ENCODE peak calls at places on chromosomes 1 and 21, in ten cellular contexts. X is ovary, D is tibial nerve, Y is upper lobe of left lung, J is K562, O is transverse colon, C is HepG2, F is H1, U is A549, V is stomach. W is an unnamed sample.
A peak's percentile ranks its signal among the peaks of the same experiment; 100 is the strongest.

GRCh38 chr21:43188181-43188580 is 19.4 kb downstream of the CRYAA start:
- DNase-seq in J (no peak), C (no peak), U (no peak), D (peak; percentile 3), V (no peak), O (no peak), Y (no peak), X (no peak), F (no peak), W (peak; percentile 18)

GRCh38 chr1:222821239-222821638 is 6.4 kb downstream of the DISP1 start:
- DNase-seq in D (no peak), O (no peak), V (no peak), X (no peak), C (no peak), J (no peak), Y (no peak), F (no peak), U (no peak), W (no peak)

GRCh38 chr1:19678931-19679453 is 14.3 kb downstream of the HTR6 start:
- DNase-seq in V (no peak), D (no peak), J (no peak), O (no peak), X (no peak), C (no peak), Y (no peak), F (no peak), U (no peak), W (no peak)

GRCh38 chr1:19863804-19864203 is 18.4 kb upstream of the OTUD3 start:
- DNase-seq in Y (no peak), O (no peak), J (no peak), X (no peak), U (no peak), F (no peak), D (no peak), V (no peak), C (no peak), W (no peak)

GRCh38 chr1:6440198-6441126 is 15.9 kb downstream of the ESPN start:
- DNase-seq in Y (peak; percentile 70), C (peak; percentile 48), X (no peak), U (no peak), V (peak; percentile 78), D (no peak), J (peak; percentile 96), O (peak; percentile 87), F (peak; percentile 87), W (no peak)

GRCh38 chr1:167094690-167095089 is 815 bp downstream of the STYXL2 start:
- DNase-seq in F (no peak), V (no peak), O (no peak), D (no peak), X (no peak), Y (no peak), U (no peak), J (no peak), C (no peak), W (no peak)

GRCh38 chr1:227816750-227817446 is 1.4 kb downstream of the PRSS38 start:
- DNase-seq in C (no peak), D (no peak), U (no peak), X (no peak), V (no peak), F (no peak), Y (no peak), J (no peak), O (no peak), W (no peak)

GRCh38 chr1:179025975-179026812 is 500 bp downstream of the FAM20B start:
- DNase-seq in O (peak; percentile 87), F (peak; percentile 77), U (peak; percentile 77), Y (peak; percentile 88), C (peak; percentile 58), J (peak; percentile 92), D (peak; percentile 42), V (peak; percentile 88), X (peak; percentile 65), W (peak; percentile 80)

DNA sequence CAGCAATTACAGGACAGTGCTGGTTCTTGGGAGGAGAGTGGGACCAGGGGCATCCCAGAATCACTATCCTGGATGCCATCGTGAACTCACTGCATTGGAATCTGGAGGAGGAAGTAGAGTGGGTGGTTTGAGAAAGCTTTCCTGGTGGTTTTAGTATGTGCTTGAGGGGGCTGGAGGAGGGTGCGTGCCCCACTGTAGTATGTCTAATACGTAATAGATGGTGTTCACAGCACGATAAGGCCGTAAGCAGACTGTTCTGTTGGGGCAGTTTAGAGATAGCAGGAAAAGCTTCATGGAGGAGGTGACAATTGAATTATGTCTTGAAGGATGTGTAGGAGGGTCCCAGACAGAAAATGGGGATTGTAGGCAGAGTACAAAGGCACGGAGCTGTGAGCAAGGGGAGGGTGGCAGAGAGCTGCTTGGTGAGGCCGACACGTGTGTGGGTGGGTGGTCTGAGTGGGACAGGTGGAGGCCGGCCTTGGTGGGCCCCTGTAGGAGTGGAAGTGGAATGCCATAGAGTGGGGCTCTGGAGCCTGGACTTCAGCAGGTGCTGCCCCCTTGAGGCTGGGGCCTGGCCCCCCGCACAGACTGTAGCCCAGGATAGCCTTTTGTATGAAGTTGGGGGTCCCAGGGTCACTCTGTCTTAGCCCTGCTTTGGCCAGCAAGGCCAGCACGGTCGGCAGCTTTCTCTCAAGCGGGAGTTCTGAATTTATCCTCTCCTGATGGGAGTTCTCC is 37.0 kb downstream of the IL6R start:
- DNase-seq in X (no peak), O (no peak), C (no peak), U (no peak), Y (no peak), F (peak; percentile 72), D (no peak), V (no peak), J (peak; percentile 60), W (no peak)
- TF ChIP-seq EP300 in X (no peak), O (no peak), C (no peak), U (no peak), Y (peak; percentile 23), F (no peak), D (no peak), V (no peak), J (no peak), W (no peak)

GRCh38 chr1:61433646-61434045 is 291.3 kb downstream of the TM2D1 start:
- DNase-seq in Y (no peak), V (no peak), X (no peak), C (no peak), D (no peak), F (no peak), O (no peak), J (no peak), U (no peak), W (no peak)

GRCh38 chr1:61436491-61437120 is 288.3 kb downstream of the TM2D1 start:
- DNase-seq in J (no peak), Y (no peak), D (no peak), C (no peak), X (no peak), V (peak; percentile 36), F (no peak), U (no peak), O (no peak), W (no peak)

GRCh38 chr1:61434276-61434675 is 290.7 kb downstream of the TM2D1 start:
- DNase-seq in J (no peak), D (no peak), F (no peak), Y (no peak), V (no peak), C (no peak), O (no peak), X (no peak), U (no peak), W (no peak)

GRCh38 chr1:61436016-61436415 is 288.9 kb downstream of the TM2D1 start:
- DNase-seq in U (no peak), X (no peak), C (no peak), J (no peak), O (no peak), V (no peak), Y (no peak), F (no peak), D (no peak), W (no peak)

DNA sequence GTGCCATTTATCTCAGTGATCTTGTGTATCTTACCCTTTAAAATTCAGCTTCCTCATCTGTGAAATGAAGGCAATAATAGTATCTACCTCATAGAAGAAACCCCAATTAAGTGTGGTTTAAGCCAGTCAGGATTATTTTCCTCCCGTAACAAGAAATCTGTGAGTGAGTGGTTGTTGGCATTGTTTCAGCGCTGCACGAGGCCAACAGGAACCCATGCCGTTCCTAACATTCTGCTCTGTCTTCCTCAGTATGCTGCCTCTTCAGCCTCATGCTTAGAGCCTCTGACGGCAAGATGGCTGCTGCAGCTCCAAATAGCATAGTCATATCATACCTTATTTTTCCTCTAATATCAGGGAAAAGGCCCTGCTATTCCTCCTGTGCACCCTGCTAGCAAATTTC is 289.7 kb downstream of the TM2D1 start:
- DNase-seq in F (no peak), D (no peak), X (no peak), O (no peak), U (no peak), C (no peak), V (no peak), J (no peak), Y (no peak), W (no peak)
- TF ChIP-seq EP300 in F (no peak), D (no peak), X (no peak), O (no peak), U (no peak), C (no peak), V (no peak), J (no peak), Y (no peak), W (no peak)

GRCh38 chr1:65002508-65003315 is 36.4 kb upstream of the JAK1 start:
- DNase-seq in X (peak; percentile 95), F (peak; percentile 84), Y (peak; percentile 84), J (no peak), D (peak; percentile 93), C (no peak), U (peak; percentile 63), V (peak; percentile 77), O (peak; percentile 78), W (peak; percentile 91)
- TF ChIP-seq EP300 in X (peak; percentile 48), F (no peak), Y (peak; percentile 74), J (no peak), D (peak; percentile 51), C (no peak), U (no peak), V (peak; percentile 29), O (no peak), W (no peak)

GRCh38 chr1:61400131-61400530 is 317.8 kb downstream of the NFIA start:
- DNase-seq in V (no peak), J (no peak), Y (no peak), X (no peak), O (no peak), U (no peak), C (no peak), F (no peak), D (no peak), W (no peak)

GRCh38 chr1:61399192-61399591 is 316.8 kb downstream of the NFIA start:
- DNase-seq in X (no peak), J (no peak), C (no peak), U (no peak), V (no peak), O (no peak), D (no peak), Y (no peak), F (no peak), W (no peak)

GRCh38 chr1:61400997-61401396 is 318.6 kb downstream of the NFIA start:
- DNase-seq in V (no peak), X (no peak), U (no peak), O (no peak), D (no peak), Y (no peak), F (no peak), J (no peak), C (no peak), W (no peak)

GRCh38 chr1:61406467-61406866 is 318.5 kb downstream of the TM2D1 start:
- DNase-seq in V (no peak), O (no peak), X (no peak), F (no peak), J (no peak), U (no peak), D (no peak), Y (no peak), C (no peak), W (no peak)

GRCh38 chr1:61403863-61404615 is 320.9 kb downstream of the TM2D1 start:
- DNase-seq in J (no peak), O (no peak), U (no peak), C (no peak), Y (no peak), D (no peak), V (no peak), F (no peak), X (no peak), W (no peak)
- TF ChIP-seq EP300 in J (no peak), O (no peak), U (no peak), C (no peak), Y (no peak), D (no peak), V (no peak), F (no peak), X (no peak), W (no peak)